ENCODE peak calls at places on chromosomes 1 and 21, in four cellular contexts. D, V, H and F are unnamed samples.

GRCh38 chr1:165828103-165828558 is 717 bp downstream of the UCK2 start:
- DNase-seq in D (peak; percentile 42), H (peak; percentile 68), V (no peak), F (peak; percentile 70)

GRCh38 chr1:71521655-71522264 is 440.9 kb upstream of the ZRANB2 start:
- DNase-seq in H (peak; percentile 45), V (no peak), D (no peak), F (peak; percentile 51)

GRCh38 chr21:26377111-26377694 is 195.9 kb downstream of the CYYR1 start:
- DNase-seq in V (no peak), D (no peak), H (no peak), F (no peak)

GRCh38 chr1:4367230-4367629 is 287.2 kb upstream of the AJAP1 start:
- DNase-seq in H (no peak), V (no peak), D (no peak), F (no peak)

GRCh38 chr1:226764533-226764932 is 25.5 kb upstream of the ITPKB start:
- DNase-seq in D (no peak), H (no peak), V (no peak), F (no peak)

GRCh38 chr1:245156736-245157505 is 2.1 kb downstream of the KIF26B start:
- DNase-seq in H (no peak), V (no peak), D (no peak), F (peak; percentile 28)

GRCh38 chr1:15116966-15117365 is 36.6 kb upstream of the TMEM51 start:
- DNase-seq in H (no peak), V (no peak), D (no peak), F (no peak)

GRCh38 chr1:216183427-216183826 is 239.8 kb downstream of the USH2A start:
- DNase-seq in H (no peak), V (no peak), D (no peak), F (no peak)

GRCh38 chr1:75615664-75616435 is 4.9 kb upstream of the SLC44A5 start:
- DNase-seq in H (no peak), D (no peak), V (no peak), F (peak; percentile 27)

GRCh38 chr1:24438423-24438901 is 22.9 kb downstream of the NIPAL3 start:
- DNase-seq in V (no peak), D (no peak), H (no peak), F (no peak)

GRCh38 chr1:13699510-13699909 is 478 bp upstream of the PRDM2 start:
- DNase-seq in D (no peak), H (no peak), V (no peak), F (no peak)

GRCh38 chr1:165891461-165891860 is 64.0 kb downstream of the UCK2 start:
- DNase-seq in H (no peak), D (no peak), V (no peak), F (no peak)

GRCh38 chr1:187110351-187110750 is 281.6 kb downstream of the PLA2G4A start:
- DNase-seq in D (no peak), H (no peak), V (no peak), F (no peak)

GRCh38 chr1:245578306-245578705 is 423.5 kb downstream of the KIF26B start:
- DNase-seq in V (no peak), D (no peak), H (no peak), F (no peak)

GRCh38 chr1:83942914-83943313 is 56.0 kb downstream of the TTLL7 start:
- DNase-seq in V (no peak), D (no peak), H (no peak), F (no peak)

GRCh38 chr21:45370575-45370974 is 34.4 kb upstream of the COL18A1 start:
- DNase-seq in H (no peak), D (no peak), V (no peak), F (no peak)

GRCh38 chr1:11806307-11806936 is 431 bp downstream of the CLCN6 start:
- DNase-seq in V (no peak), D (no peak), H (peak; percentile 57), F (no peak)

GRCh38 chr1:233710507-233710906 is 96.6 kb downstream of the KCNK1 start:
- DNase-seq in V (no peak), D (no peak), H (no peak), F (no peak)

GRCh38 chr1:198275598-198275997 is 118.8 kb downstream of the NEK7 start:
- DNase-seq in V (no peak), D (no peak), H (no peak), F (no peak)

GRCh38 chr21:43770066-43770655 is 5.9 kb downstream of the CSTB start:
- DNase-seq in D (no peak), H (no peak), V (no peak), F (no peak)

GRCh38 chr1:211551628-211552465 is 27.1 kb downstream of the SLC30A1 start:
- DNase-seq in V (no peak), D (no peak), H (no peak), F (peak; percentile 56)

GRCh38 chr1:67937651-67938050 is 104.4 kb upstream of the GNG12 start:
- DNase-seq in V (no peak), D (no peak), H (no peak), F (no peak)

GRCh38 chr1:234515821-234516241 is 36.9 kb upstream of the TARBP1 start:
- DNase-seq in V (no peak), D (no peak), H (no peak), F (no peak)

GRCh38 chr1:99566290-99567021 is 79.5 kb upstream of the PALMD start:
- DNase-seq in D (no peak), H (no peak), V (no peak), F (no peak)

GRCh38 chr1:119631086-119631432 is 17.0 kb downstream of the ZNF697 start:
- DNase-seq in D (no peak), V (no peak), H (no peak), F (no peak)

GRCh38 chr1:24190970-24191570 is 4.0 kb upstream of the IFNLR1 start:
- DNase-seq in H (no peak), D (no peak), V (no peak), F (no peak)

GRCh38 chr1:32242341-32242851 is 4.6 kb upstream of the FAM167B start:
- DNase-seq in H (no peak), V (no peak), D (no peak), F (no peak)

GRCh38 chr1:39988618-39989343 is 33.8 kb downstream of the MFSD2A start:
- DNase-seq in D (no peak), H (peak; percentile 72), V (no peak), F (peak; percentile 73)

GRCh38 chr21:40846566-40847411 is at the start of gene DSCAM:
- DNase-seq in H (no peak), D (no peak), V (no peak), F (no peak)

GRCh38 chr1:170623171-170623570 is 40.8 kb upstream of the PRRX1 start:
- DNase-seq in V (no peak), D (no peak), H (no peak), F (no peak)

GRCh38 chr1:106498238-106498637 is 558.2 kb upstream of the PRMT6 start:
- DNase-seq in D (no peak), V (no peak), H (no peak), F (no peak)

GRCh38 chr1:99992760-99993467 is 23.1 kb downstream of the SLC35A3 start:
- DNase-seq in H (no peak), V (no peak), D (no peak), F (no peak)

GRCh38 chr1:39981957-39982356 is 27.0 kb downstream of the MFSD2A start:
- DNase-seq in D (no peak), H (peak; percentile 55), V (no peak), F (peak; percentile 24)